ENCODE peak calls at places on chromosomes 12 and 14, in four cellular contexts. One of them, this sample, is unnamed.

GRCh38 chr12:48788852-48789775 is at the start of gene ADCY6:
- DNase-seq in H1: peak
- DNase-seq in GM12891: no peak
- DNase-seq in HepG2: peak
- DNase-seq in this sample: no peak

GRCh38 chr12:75548879-75549278 is 37.5 kb upstream of the KRR1 start:
- DNase-seq in HepG2: no peak
- DNase-seq in H1: no peak
- DNase-seq in GM12891: no peak
- DNase-seq in this sample: no peak

GRCh38 chr14:95915326-95915725 is 38.7 kb downstream of the TUNAR start:
- DNase-seq in GM12891: no peak
- DNase-seq in HepG2: no peak
- DNase-seq in H1: peak
- DNase-seq in this sample: no peak

GRCh38 chr12:22981711-22982110 is 356.7 kb downstream of the ETNK1 start:
- DNase-seq in HepG2: no peak
- DNase-seq in H1: no peak
- DNase-seq in GM12891: no peak
- DNase-seq in this sample: no peak

GRCh38 chr12:94103986-94104385 is 44.4 kb upstream of the PLXNC1 start:
- DNase-seq in GM12891: no peak
- DNase-seq in HepG2: no peak
- DNase-seq in H1: no peak
- DNase-seq in this sample: no peak

GRCh38 chr12:3777206-3777809 is 24.4 kb upstream of the CRACR2A start:
- DNase-seq in H1: no peak
- DNase-seq in HepG2: peak
- DNase-seq in GM12891: no peak
- DNase-seq in this sample: no peak

GRCh38 chr12:3032770-3033537 is 44.2 kb upstream of the TSPAN9 start:
- DNase-seq in HepG2: no peak
- DNase-seq in GM12891: no peak
- DNase-seq in H1: no peak
- DNase-seq in this sample: no peak

GRCh38 chr14:60079723-60080122 is 12.0 kb upstream of the PCNX4 start:
- DNase-seq in GM12891: no peak
- DNase-seq in HepG2: no peak
- DNase-seq in H1: no peak
- DNase-seq in this sample: no peak

GRCh38 chr12:124039276-124039675 is 66.3 kb downstream of the ZNF664 start:
- DNase-seq in GM12891: no peak
- DNase-seq in H1: no peak
- DNase-seq in HepG2: no peak
- DNase-seq in this sample: no peak

GRCh38 chr12:105921872-105922669 is 216.7 kb downstream of the NUAK1 start:
- DNase-seq in H1: no peak
- DNase-seq in HepG2: no peak
- DNase-seq in GM12891: no peak
- DNase-seq in this sample: no peak

GRCh38 chr12:24937553-24938244 is 11.2 kb downstream of the BCAT1 start:
- DNase-seq in H1: no peak
- DNase-seq in HepG2: no peak
- DNase-seq in GM12891: no peak
- DNase-seq in this sample: no peak

GRCh38 chr14:76911473-76911872 is 85.3 kb downstream of the LRRC74A start:
- DNase-seq in H1: no peak
- DNase-seq in GM12891: no peak
- DNase-seq in HepG2: no peak
- DNase-seq in this sample: no peak

GRCh38 chr12:118874698-118875548 is 106.4 kb upstream of the SRRM4 start:
- DNase-seq in H1: peak
- DNase-seq in HepG2: no peak
- DNase-seq in GM12891: no peak
- DNase-seq in this sample: no peak

GRCh38 chr12:54479421-54479820 is 6.0 kb upstream of the GTSF1 start:
- DNase-seq in GM12891: no peak
- DNase-seq in H1: no peak
- DNase-seq in HepG2: no peak
- DNase-seq in this sample: no peak

GRCh38 chr12:42962384-42962783 is 372.8 kb upstream of the PRICKLE1 start:
- DNase-seq in GM12891: no peak
- DNase-seq in H1: no peak
- DNase-seq in HepG2: no peak
- DNase-seq in this sample: no peak

GRCh38 chr12:41967668-41968649 is 176.7 kb downstream of the GXYLT1 start:
- DNase-seq in HepG2: no peak
- DNase-seq in GM12891: no peak
- DNase-seq in H1: peak
- DNase-seq in this sample: no peak

GRCh38 chr14:51652168-51653095 is 722 bp downstream of the FRMD6 start:
- DNase-seq in H1: peak
- DNase-seq in GM12891: peak
- DNase-seq in HepG2: no peak
- DNase-seq in this sample: peak

GRCh38 chr12:32609966-32610365 is 69.1 kb upstream of the DNM1L start:
- DNase-seq in GM12891: no peak
- DNase-seq in HepG2: no peak
- DNase-seq in H1: no peak
- DNase-seq in this sample: no peak

GRCh38 chr12:124487065-124487833 is 80.2 kb downstream of the NCOR2 start:
- DNase-seq in HepG2: no peak
- DNase-seq in GM12891: no peak
- DNase-seq in H1: no peak
- DNase-seq in this sample: no peak

GRCh38 chr14:68794130-68794855 is 1.4 kb upstream of the ZFP36L1 start:
- DNase-seq in GM12891: no peak
- DNase-seq in HepG2: peak
- DNase-seq in H1: peak
- DNase-seq in this sample: no peak

GRCh38 chr14:96574633-96575191 is 72.5 kb downstream of the PAPOLA start:
- DNase-seq in H1: no peak
- DNase-seq in HepG2: no peak
- DNase-seq in GM12891: no peak
- DNase-seq in this sample: no peak

GRCh38 chr12:26748741-26749431 is 84.1 kb downstream of the ITPR2 start:
- DNase-seq in HepG2: no peak
- DNase-seq in GM12891: no peak
- DNase-seq in H1: no peak
- DNase-seq in this sample: no peak

GRCh38 chr12:85866929-85867776 is 6.9 kb upstream of the NTS start:
- DNase-seq in HepG2: peak
- DNase-seq in GM12891: no peak
- DNase-seq in H1: no peak
- DNase-seq in this sample: no peak

GRCh38 chr12:102298022-102298421 is 100.4 kb upstream of the PMCH start:
- DNase-seq in HepG2: no peak
- DNase-seq in GM12891: no peak
- DNase-seq in H1: no peak
- DNase-seq in this sample: no peak

GRCh38 chr12:105935106-105935505 is 203.6 kb downstream of the NUAK1 start:
- DNase-seq in HepG2: no peak
- DNase-seq in GM12891: no peak
- DNase-seq in H1: no peak
- DNase-seq in this sample: no peak

GRCh38 chr12:82357845-82358199 is 365 bp downstream of the CCDC59 start:
- DNase-seq in H1: no peak
- DNase-seq in HepG2: peak
- DNase-seq in GM12891: no peak
- DNase-seq in this sample: no peak

GRCh38 chr14:99270491-99271287 is 1.3 kb downstream of the BCL11B start:
- DNase-seq in HepG2: no peak
- DNase-seq in GM12891: no peak
- DNase-seq in H1: peak
- DNase-seq in this sample: no peak

GRCh38 chr12:57795354-57795753 is 12.8 kb downstream of the TSFM start:
- DNase-seq in HepG2: no peak
- DNase-seq in GM12891: no peak
- DNase-seq in H1: no peak
- DNase-seq in this sample: no peak

GRCh38 chr14:96390965-96391292 is 999 bp upstream of the AK7 start:
- DNase-seq in H1: no peak
- DNase-seq in HepG2: no peak
- DNase-seq in GM12891: no peak
- DNase-seq in this sample: no peak

DNA sequence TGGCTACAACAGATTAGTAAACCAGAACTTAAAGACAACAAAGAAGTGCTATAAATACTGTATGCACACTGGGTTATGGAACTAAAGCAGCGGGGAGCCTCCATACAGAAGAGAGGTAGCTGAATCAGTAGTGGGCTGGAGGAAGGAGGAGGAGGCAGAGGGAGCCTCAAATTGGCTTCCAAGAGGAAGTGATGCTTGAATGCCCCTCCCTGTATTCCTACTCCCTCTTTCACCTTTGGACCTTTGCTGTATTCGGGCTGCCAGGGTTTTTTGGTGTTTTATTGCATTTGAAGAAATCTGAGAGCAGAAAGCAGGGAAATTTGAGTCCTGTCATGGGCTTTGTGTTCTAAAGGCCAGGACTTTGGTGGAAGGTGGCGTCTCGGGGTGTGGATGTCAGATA is 104.0 kb upstream of the PTPRB start:
- DNase-seq in H1: no peak
- DNase-seq in HepG2: no peak
- DNase-seq in GM12891: no peak
- DNase-seq in this sample: no peak
- TF ChIP-seq POLR2AphosphoS5 in H1: no peak
- TF ChIP-seq POLR2AphosphoS5 in HepG2: no peak
- TF ChIP-seq POLR2AphosphoS5 in GM12891: no peak
- TF ChIP-seq POLR2AphosphoS5 in this sample: no peak

DNA sequence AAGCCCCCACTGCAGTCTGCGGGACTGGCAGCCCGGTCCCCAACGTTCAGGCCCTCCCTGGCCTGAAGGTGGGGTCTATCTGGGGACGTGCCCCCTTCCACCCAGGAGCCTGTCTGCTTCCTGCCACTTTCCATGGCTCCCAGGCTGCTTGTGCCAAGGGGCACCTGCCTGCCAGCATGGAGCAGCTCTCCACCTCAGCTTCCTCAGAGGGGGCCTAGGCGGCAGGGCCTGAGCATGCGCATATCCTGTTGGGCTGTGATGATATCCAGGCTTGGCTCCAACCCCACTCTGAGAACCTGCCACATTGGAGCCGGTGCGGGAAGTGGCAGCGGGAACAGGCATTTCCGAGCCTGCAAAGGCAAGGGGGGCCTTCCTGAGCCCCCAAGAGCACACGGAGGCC is 57.4 kb downstream of the FUT8 start:
- DNase-seq in GM12891: no peak
- DNase-seq in H1: no peak
- DNase-seq in HepG2: no peak
- DNase-seq in this sample: no peak
- TF ChIP-seq TAF1 in GM12891: no peak
- TF ChIP-seq TAF1 in H1: no peak
- TF ChIP-seq TAF1 in HepG2: no peak
- TF ChIP-seq TAF1 in this sample: no peak

DNA sequence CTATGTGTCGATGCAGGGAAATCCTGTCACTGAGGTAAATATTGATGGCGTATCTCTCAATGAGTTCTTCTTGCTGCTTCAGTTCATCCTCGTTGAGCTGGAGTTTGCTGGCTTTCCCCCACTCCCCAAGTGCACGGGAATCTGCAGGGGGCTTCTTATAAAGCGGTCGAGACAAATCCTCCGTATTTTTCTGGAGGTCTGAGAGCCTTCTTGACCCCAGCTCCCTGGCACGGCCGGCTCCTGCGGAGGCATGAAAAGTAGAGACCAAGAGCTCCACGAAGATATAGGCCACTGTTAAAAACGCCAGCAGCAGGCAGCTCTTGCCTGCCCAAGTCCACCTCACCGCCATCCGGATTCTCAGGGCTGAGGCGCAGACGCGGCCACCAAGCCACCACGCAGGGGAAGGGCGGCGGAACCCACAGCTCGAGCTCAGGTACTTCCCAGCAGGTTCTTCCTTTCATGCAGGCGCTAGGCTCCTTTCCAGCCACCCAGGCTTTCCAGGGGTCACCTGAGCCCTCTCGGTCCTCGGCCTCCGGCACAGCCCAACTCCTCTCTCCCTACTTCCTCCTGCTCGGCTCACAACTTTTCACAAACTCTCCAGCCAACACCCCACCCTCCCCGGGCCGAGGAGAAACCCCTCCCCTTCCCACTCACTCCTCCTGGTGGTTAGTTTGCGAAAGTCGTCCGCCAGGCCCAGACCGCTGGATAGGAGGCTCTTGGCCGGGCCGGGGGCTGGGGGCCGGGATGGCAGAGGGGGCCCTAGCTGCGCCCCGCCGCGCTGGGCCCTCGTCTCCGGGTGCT is at the start of gene GALNT4:
- DNase-seq in H1: peak
- DNase-seq in HepG2: peak
- DNase-seq in GM12891: peak
- DNase-seq in this sample: peak
- TF ChIP-seq POLR2A in H1: no peak
- TF ChIP-seq POLR2A in HepG2: peak
- TF ChIP-seq POLR2A in GM12891: peak
- TF ChIP-seq POLR2A in this sample: peak

GRCh38 chr14:53963491-53964227 is 7.0 kb upstream of the BMP4 start:
- DNase-seq in H1: peak
- DNase-seq in HepG2: no peak
- DNase-seq in GM12891: no peak
- DNase-seq in this sample: no peak
- TF ChIP-seq POLR2AphosphoS5 in H1: no peak
- TF ChIP-seq POLR2AphosphoS5 in HepG2: no peak
- TF ChIP-seq POLR2AphosphoS5 in GM12891: no peak
- TF ChIP-seq POLR2AphosphoS5 in this sample: no peak

GRCh38 chr14:90534091-90534837 is 137.4 kb downstream of the CALM1 start:
- DNase-seq in H1: no peak
- DNase-seq in GM12891: no peak
- DNase-seq in HepG2: no peak
- DNase-seq in this sample: no peak

GRCh38 chr14:90533591-90534021 is 136.8 kb downstream of the CALM1 start:
- DNase-seq in HepG2: no peak
- DNase-seq in GM12891: no peak
- DNase-seq in H1: no peak
- DNase-seq in this sample: no peak

GRCh38 chr14:90530523-90530922 is 133.7 kb downstream of the CALM1 start:
- DNase-seq in H1: no peak
- DNase-seq in GM12891: no peak
- DNase-seq in HepG2: no peak
- DNase-seq in this sample: no peak

GRCh38 chr14:90532826-90533525 is 136.1 kb downstream of the CALM1 start:
- DNase-seq in H1: no peak
- DNase-seq in HepG2: no peak
- DNase-seq in GM12891: no peak
- DNase-seq in this sample: no peak

DNA sequence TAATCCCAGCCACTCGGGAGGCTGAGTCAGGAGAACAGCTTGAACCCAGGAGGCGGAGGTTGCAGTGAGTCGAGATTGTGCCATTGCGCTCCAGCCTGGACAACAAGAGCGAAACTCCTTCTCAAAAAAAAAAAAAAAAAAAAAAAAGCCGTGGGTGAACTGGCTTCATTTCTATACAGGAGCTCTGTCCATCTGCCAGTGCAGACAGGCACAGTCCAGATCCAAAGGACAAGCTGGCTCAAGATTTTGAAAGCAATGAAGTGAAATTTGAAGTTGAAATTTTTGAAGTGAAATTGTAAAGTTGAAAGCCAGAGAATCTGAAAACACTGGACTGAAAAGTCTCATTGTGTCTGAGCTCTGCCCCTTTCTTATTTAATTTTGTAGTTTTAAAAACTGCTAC is 134.7 kb downstream of the CALM1 start:
- DNase-seq in H1: no peak
- DNase-seq in HepG2: no peak
- DNase-seq in GM12891: no peak
- DNase-seq in this sample: no peak
- TF ChIP-seq TAF1 in H1: no peak
- TF ChIP-seq TAF1 in HepG2: no peak
- TF ChIP-seq TAF1 in GM12891: no peak
- TF ChIP-seq TAF1 in this sample: no peak

GRCh38 chr14:73997108-73997943 is 21.8 kb downstream of the ENTPD5 start:
- DNase-seq in H1: no peak
- DNase-seq in HepG2: peak
- DNase-seq in GM12891: no peak
- DNase-seq in this sample: no peak
- TF ChIP-seq POLR2A in H1: no peak
- TF ChIP-seq POLR2A in HepG2: peak
- TF ChIP-seq POLR2A in GM12891: no peak
- TF ChIP-seq POLR2A in this sample: no peak

This sample was measured in GM12892.